ENCODE peak calls at places on chromosomes 7 and 10, in four cellular contexts. X is T-helper 17 cell, S is GM12865, E is choroid plexus epithelial cell. O is an unnamed sample.

GRCh38 chr7:2675256-2675764 is 12.7 kb upstream of the AMZ1 start:
- DNase-seq in E (no peak), S (no peak), X (no peak), O (no peak)

GRCh38 chr7:18610331-18610948 is 114.9 kb downstream of the HDAC9 start:
- DNase-seq in S (peak), X (no peak), E (peak), O (peak)

GRCh38 chr7:36272211-36272566 is 117.5 kb upstream of the ANLN start:
- DNase-seq in E (no peak), S (peak), X (no peak), O (no peak)

GRCh38 chr7:156942708-156943090 is 6.8 kb upstream of the NOM1 start:
- DNase-seq in X (no peak), E (no peak), S (no peak), O (no peak)

GRCh38 chr10:71782917-71783490 is 9.7 kb upstream of the VSIR start:
- DNase-seq in S (no peak), E (no peak), X (no peak), O (no peak)

GRCh38 chr7:138429577-138430250 is 30.3 kb upstream of the TRIM24 start:
- DNase-seq in E (no peak), S (no peak), X (no peak), O (no peak)

GRCh38 chr10:69911571-69912528 is 110.1 kb downstream of the COL13A1 start:
- DNase-seq in X (no peak), E (no peak), S (no peak), O (no peak)

GRCh38 chr10:132774905-132775863 is 10.8 kb downstream of the NKX6-2 start:
- DNase-seq in S (no peak), E (no peak), X (no peak), O (peak)

GRCh38 chr10:84308481-84309304 is 19.7 kb upstream of the CCSER2 start:
- DNase-seq in E (peak), X (no peak), S (peak), O (peak)

GRCh38 chr10:129402459-129402858 is 64.6 kb upstream of the MGMT start:
- DNase-seq in X (no peak), S (no peak), E (no peak), O (no peak)

GRCh38 chr7:36969376-36969775 is 245.1 kb upstream of the AOAH start:
- DNase-seq in E (no peak), S (no peak), X (no peak), O (no peak)

GRCh38 chr7:133934974-133935330 is 192.2 kb upstream of the LRGUK start:
- DNase-seq in E (no peak), X (no peak), S (no peak), O (peak)

GRCh38 chr7:36475371-36475770 is 85.7 kb downstream of the ANLN start:
- DNase-seq in E (no peak), S (peak), X (no peak), O (no peak)

GRCh38 chr7:83984076-83984475 is 210.5 kb downstream of the SEMA3A start:
- DNase-seq in E (peak), X (no peak), S (no peak), O (no peak)

GRCh38 chr7:113519447-113519846 is 399.4 kb downstream of the PPP1R3A start:
- DNase-seq in S (no peak), X (no peak), E (no peak), O (no peak)

GRCh38 chr7:13844954-13845353 is 144.5 kb downstream of the ETV1 start:
- DNase-seq in S (no peak), E (no peak), X (no peak), O (no peak)

GRCh38 chr7:123023126-123023525 is 27.6 kb upstream of the TAS2R16 start:
- DNase-seq in S (no peak), E (no peak), X (no peak), O (no peak)